ENCODE peak calls at places on chromosomes 5 and 9, in six cellular contexts. F is PC-3, G is neural crest cell, V is upper lobe of right lung, I is HL-60, O is IMR-90. W is an unnamed sample.
A peak's percentile ranks its signal among the peaks of the same experiment; 100 is the strongest.

GRCh38 chr5:42811591-42812392 is at the start of gene SELENOP:
- DNase-seq in F (peak; percentile 51), G (no peak), V (no peak), I (no peak), O (no peak), W (peak; percentile 70)

GRCh38 chr5:38465045-38465444 is 91.4 kb downstream of the LIFR start:
- DNase-seq in F (no peak), G (no peak), V (no peak), I (no peak), O (peak; percentile 44), W (no peak)

GRCh38 chr5:151093476-151093889 is 12.6 kb upstream of the TNIP1 start:
- DNase-seq in F (peak; percentile 87), G (no peak), V (no peak), I (peak; percentile 95), O (peak; percentile 94), W (peak; percentile 96)

GRCh38 chr9:87402537-87402936 is 95.1 kb upstream of the DAPK1 start:
- DNase-seq in F (no peak), G (no peak), V (no peak), I (no peak), O (no peak), W (no peak)

GRCh38 chr5:91641730-91642350 is 258.7 kb upstream of the ARRDC3 start:
- DNase-seq in F (peak; percentile 87), G (no peak), V (no peak), I (no peak), O (peak; percentile 41), W (peak; percentile 64)

GRCh38 chr5:157343842-157344790 is 78.2 kb downstream of the CYFIP2 start:
- DNase-seq in F (no peak), G (no peak), V (no peak), I (no peak), O (no peak), W (no peak)

GRCh38 chr5:168375214-168375613 is 83.8 kb downstream of the WWC1 start:
- DNase-seq in F (no peak), G (no peak), V (no peak), I (no peak), O (no peak), W (no peak)

GRCh38 chr5:118366429-118366828 is 621.9 kb downstream of the DTWD2 start:
- DNase-seq in F (no peak), G (no peak), V (no peak), I (no peak), O (no peak), W (no peak)

GRCh38 chr5:170408189-170408588 is 19.0 kb upstream of the KCNMB1 start:
- DNase-seq in F (no peak), G (no peak), V (no peak), I (no peak), O (no peak), W (no peak)

GRCh38 chr5:159582756-159583523 is 252.7 kb upstream of the IL12B start:
- DNase-seq in F (peak; percentile 73), G (no peak), V (no peak), I (no peak), O (peak; percentile 18), W (peak; percentile 7)

GRCh38 chr5:80254767-80255424 is 952 bp downstream of the SERINC5 start:
- DNase-seq in F (peak; percentile 10), G (no peak), V (no peak), I (no peak), O (peak; percentile 28), W (peak; percentile 24)

GRCh38 chr9:111866976-111867375 is 29.6 kb upstream of the UGCG start:
- DNase-seq in F (peak; percentile 84), G (no peak), V (no peak), I (no peak), O (peak; percentile 86), W (peak; percentile 86)

GRCh38 chr5:35657877-35658276 is 40.2 kb downstream of the SPEF2 start:
- DNase-seq in F (no peak), G (no peak), V (no peak), I (no peak), O (no peak), W (no peak)
- TF ChIP-seq CTCF in F (no peak), G (no peak), V (no peak), I (no peak), O (no peak), W (no peak)

GRCh38 chr5:98157368-98157767 is 616.1 kb upstream of the RGMB start:
- DNase-seq in F (no peak), G (no peak), V (no peak), I (no peak), O (no peak), W (no peak)
- TF ChIP-seq CTCF in F (peak; percentile 36), G (no peak), V (no peak), I (no peak), O (no peak), W (no peak)

DNA sequence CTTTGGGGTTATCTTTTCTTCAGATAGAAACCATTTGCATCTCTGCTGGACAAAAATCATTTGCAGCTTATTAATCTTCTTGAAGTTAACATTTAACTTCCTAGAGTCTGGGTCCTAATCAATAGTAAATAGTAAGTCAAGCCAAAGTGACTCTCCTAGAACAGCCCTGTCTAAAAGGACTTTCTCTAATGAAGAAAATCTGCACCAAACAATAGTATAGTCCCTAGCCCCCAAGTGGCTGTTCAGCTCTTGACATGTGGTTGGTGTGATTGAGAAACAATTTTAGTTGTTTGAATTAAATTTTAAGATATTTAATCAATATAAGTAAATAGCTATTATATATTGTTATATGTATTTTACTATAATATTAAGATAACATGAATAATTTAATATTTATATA is 64.6 kb upstream of the SHB start:
- DNase-seq in F (no peak), G (no peak), V (no peak), I (no peak), O (no peak), W (no peak)
- TF ChIP-seq CTCF in F (no peak), G (peak; percentile 27), V (no peak), I (no peak), O (peak; percentile 2), W (no peak)

DNA sequence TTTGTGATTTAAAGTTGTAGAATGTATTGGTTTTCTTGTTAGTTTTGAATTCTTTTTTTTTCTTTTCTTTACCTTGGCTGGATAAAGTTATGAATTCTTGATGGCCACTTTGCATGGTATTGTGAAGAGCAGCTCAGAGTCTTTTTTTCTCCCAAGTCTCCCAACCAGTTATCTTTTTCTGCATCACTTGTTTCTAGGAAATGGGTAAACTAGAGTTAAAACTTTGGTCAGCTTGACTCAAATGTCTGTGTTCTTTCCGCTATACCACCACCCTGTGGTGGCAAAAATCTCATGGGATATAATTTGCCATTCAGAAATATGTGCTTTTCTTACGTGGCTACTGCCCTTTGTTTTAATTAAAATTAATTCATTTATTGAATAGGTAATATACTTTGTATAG is 113.2 kb downstream of the UNC13B start:
- DNase-seq in F (no peak), G (no peak), V (no peak), I (no peak), O (no peak), W (no peak)
- TF ChIP-seq CTCF in F (no peak), G (no peak), V (no peak), I (no peak), O (no peak), W (no peak)

GRCh38 chr9:27714388-27714787 is 141.1 kb upstream of the C9orf72 start:
- DNase-seq in F (peak; percentile 7), G (no peak), V (no peak), I (no peak), O (no peak), W (no peak)
- TF ChIP-seq CTCF in F (no peak), G (peak; percentile 48), V (no peak), I (no peak), O (no peak), W (no peak)

W was measured in fibroblast of pulmonary artery.